ENCODE peak calls at places on chromosome X, in four cellular contexts. N is foreskin fibroblast, E is osteocyte, Q is fibroblast of mammary gland. B is an unnamed sample.

GRCh38 chrX:108001218-108001814 is 19.1 kb upstream of the TEX13B start:
- DNase-seq in N (peak; percentile 17), E (no peak), Q (peak; percentile 63), B (no peak)

GRCh38 chrX:9379697-9380551 is 84.9 kb upstream of the TBL1X start:
- DNase-seq in N (peak; percentile 23), E (no peak), Q (peak; percentile 64), B (no peak)

GRCh38 chrX:147069926-147070325 is 255.4 kb upstream of the CXorf51A start:
- DNase-seq in N (no peak), E (no peak), Q (peak; percentile 0), B (no peak)

GRCh38 chrX:144791298-144791697 is 456.0 kb upstream of the SPANXN1 start:
- DNase-seq in N (no peak), E (no peak), Q (no peak), B (no peak)

GRCh38 chrX:150683536-150684146 is 9.6 kb upstream of the MTMR1 start:
- DNase-seq in N (peak; percentile 16), E (no peak), Q (peak; percentile 51), B (no peak)

GRCh38 chrX:10989386-10989785 is 121.7 kb upstream of the HCCS start:
- DNase-seq in N (no peak), E (no peak), Q (no peak), B (no peak)

GRCh38 chrX:119417842-119418241 is 18.7 kb downstream of the SLC25A43 start:
- DNase-seq in N (no peak), E (no peak), Q (peak; percentile 22), B (no peak)

GRCh38 chrX:150160656-150161055 is 202.5 kb upstream of the MAMLD1 start:
- DNase-seq in N (no peak), E (peak; percentile 63), Q (no peak), B (no peak)

GRCh38 chrX:136170109-136170800 is 22.9 kb downstream of the FHL1 start:
- DNase-seq in N (peak; percentile 41), E (no peak), Q (peak; percentile 59), B (no peak)

GRCh38 chrX:150873616-150874015 is 24.9 kb downstream of the CD99L2 start:
- DNase-seq in N (no peak), E (peak; percentile 23), Q (peak; percentile 38), B (no peak)

GRCh38 chrX:118727686-118728339 is 407 bp downstream of the IL13RA1 start:
- DNase-seq in N (peak; percentile 26), E (no peak), Q (peak; percentile 18), B (no peak)

GRCh38 chrX:119790977-119791436 is 423 bp downstream of the RPL39 start:
- DNase-seq in N (no peak), E (no peak), Q (peak; percentile 48), B (no peak)

GRCh38 chrX:153297376-153297775 is 24.2 kb downstream of the PNMA6F start:
- DNase-seq in N (no peak), E (no peak), Q (no peak), B (no peak)

GRCh38 chrX:68415289-68415688 is 18.0 kb downstream of the OPHN1 start:
- DNase-seq in N (no peak), E (no peak), Q (peak; percentile 66), B (no peak)

GRCh38 chrX:1443496-1444075 is 9.1 kb downstream of the ASMTL start:
- DNase-seq in N (no peak), E (peak; percentile 80), Q (no peak), B (peak; percentile 64)

GRCh38 chrX:135389717-135390116 is 32.0 kb upstream of the SMIM10L2A start:
- DNase-seq in N (no peak), E (no peak), Q (peak; percentile 8), B (no peak)

GRCh38 chrX:68090266-68090665 is 343.0 kb downstream of the OPHN1 start:
- DNase-seq in N (no peak), E (no peak), Q (peak; percentile 15), B (no peak)

GRCh38 chrX:63754141-63754859 is 30.7 kb downstream of the ARHGEF9 start:
- DNase-seq in N (no peak), E (no peak), Q (no peak), B (no peak)

GRCh38 chrX:38080808-38081207 is 74.5 kb downstream of the SYTL5 start:
- DNase-seq in N (no peak), E (no peak), Q (no peak), B (no peak)

GRCh38 chrX:125262836-125263235 is 56.8 kb upstream of the TEX13C start:
- DNase-seq in N (no peak), E (no peak), Q (no peak), B (peak; percentile 58)

GRCh38 chrX:151458824-151459223 is 61.8 kb downstream of the VMA21 start:
- DNase-seq in N (no peak), E (no peak), Q (no peak), B (no peak)

GRCh38 chrX:37349131-37350033 is at the start of gene PRRG1:
- DNase-seq in N (peak; percentile 76), E (peak; percentile 92), Q (peak; percentile 76), B (peak; percentile 92)

GRCh38 chrX:21745756-21746155 is 12.2 kb downstream of the SMPX start:
- DNase-seq in N (no peak), E (no peak), Q (peak; percentile 37), B (no peak)

GRCh38 chrX:53262918-53263394 is 18.4 kb downstream of the IQSEC2 start:
- DNase-seq in N (peak; percentile 65), E (no peak), Q (peak; percentile 85), B (no peak)

GRCh38 chrX:103774070-103774642 is 2.5 kb upstream of the PLP1 start:
- DNase-seq in N (peak; percentile 37), E (no peak), Q (peak; percentile 54), B (no peak)

GRCh38 chrX:20514358-20514757 is 247.6 kb upstream of the RPS6KA3 start:
- DNase-seq in N (peak; percentile 83), E (no peak), Q (peak; percentile 92), B (no peak)

GRCh38 chrX:120522820-120523219 is 37.9 kb downstream of the CUL4B start:
- DNase-seq in N (no peak), E (no peak), Q (no peak), B (no peak)

GRCh38 chrX:47264507-47265173 is 31.8 kb downstream of the USP11 start:
- DNase-seq in N (no peak), E (no peak), Q (peak; percentile 77), B (no peak)

GRCh38 chrX:101550362-101550761 is at the start of gene ARMCX1:
- DNase-seq in N (peak; percentile 78), E (peak; percentile 87), Q (peak; percentile 84), B (peak; percentile 85)

DNA sequence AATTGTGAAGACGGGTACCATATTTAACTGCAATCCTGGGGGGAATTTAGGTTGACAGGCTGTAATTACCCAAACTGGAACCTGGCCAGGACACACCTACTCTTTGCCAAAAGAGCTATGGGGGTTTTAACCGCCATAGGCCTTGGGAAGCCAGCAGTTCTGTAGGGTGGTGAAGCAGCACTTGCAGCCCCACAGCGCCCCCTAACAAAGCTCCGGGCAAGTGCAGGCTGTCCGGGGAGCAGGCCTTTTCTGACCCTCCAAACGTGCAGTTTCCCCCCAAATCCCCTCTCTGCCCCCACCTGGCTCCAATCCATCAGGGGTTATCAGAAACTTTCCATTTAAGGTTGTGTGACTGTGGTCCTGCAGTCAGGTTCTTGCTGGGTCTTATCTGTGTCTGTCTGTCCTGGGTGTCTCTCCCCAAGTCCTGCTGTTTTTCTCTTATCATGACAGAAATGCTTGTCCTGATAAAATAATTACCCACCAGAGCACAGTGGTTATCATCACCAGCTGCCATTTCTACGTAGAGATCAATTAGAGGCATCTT is 350.9 kb downstream of the MID1IP1 start:
- DNase-seq in N (no peak), E (no peak), Q (peak; percentile 16), B (no peak)
- TF ChIP-seq CTCF in N (peak; percentile 20), E (peak; percentile 36), Q (peak; percentile 55), B (peak; percentile 67)

GRCh38 chrX:105822138-105823091 is at the start of gene NRK:
- DNase-seq in N (no peak), E (peak; percentile 84), Q (no peak), B (peak; percentile 81)
- TF ChIP-seq CTCF in N (no peak), E (peak; percentile 34), Q (no peak), B (peak; percentile 70)

GRCh38 chrX:134249231-134249630 is 12.2 kb downstream of the CCDC160 start:
- DNase-seq in N (no peak), E (no peak), Q (no peak), B (no peak)

GRCh38 chrX:134241960-134242619 is 5.1 kb downstream of the CCDC160 start:
- DNase-seq in N (no peak), E (no peak), Q (no peak), B (no peak)

GRCh38 chrX:134244043-134244442 is 7.1 kb downstream of the CCDC160 start:
- DNase-seq in N (peak; percentile 14), E (no peak), Q (peak; percentile 15), B (no peak)

GRCh38 chrX:134247492-134247891 is 10.5 kb downstream of the CCDC160 start:
- DNase-seq in N (no peak), E (no peak), Q (no peak), B (no peak)

GRCh38 chrX:134246282-134246681 is 9.3 kb downstream of the CCDC160 start:
- DNase-seq in N (no peak), E (no peak), Q (peak; percentile 11), B (no peak)
- TF ChIP-seq CTCF in N (no peak), E (no peak), Q (no peak), B (peak; percentile 43)

GRCh38 chrX:3811331-3812311 is 98.2 kb upstream of the PRKX start:
- DNase-seq in N (peak; percentile 33), E (no peak), Q (peak; percentile 58), B (no peak)
- TF ChIP-seq CTCF in N (peak; percentile 41), E (peak; percentile 87), Q (peak; percentile 72), B (peak; percentile 90)

DNA sequence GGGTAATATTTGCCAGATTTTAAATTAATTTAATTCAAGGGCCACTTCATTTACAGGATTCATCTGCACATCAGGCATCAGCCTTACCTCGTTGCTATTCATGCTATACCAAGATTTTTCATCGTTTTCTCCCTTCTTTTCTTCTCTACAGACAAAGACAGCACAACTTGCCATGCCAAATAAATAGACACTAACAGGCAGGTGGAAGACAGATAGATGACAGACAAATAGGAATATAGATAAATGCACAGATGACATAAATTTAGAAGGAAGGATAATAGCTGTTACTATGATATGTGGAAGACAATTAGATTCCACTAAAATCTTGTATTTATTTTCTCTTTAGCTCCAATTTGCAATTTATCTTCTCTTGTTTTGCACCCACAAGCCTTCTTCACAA is 164.5 kb upstream of the ARX start:
- DNase-seq in N (no peak), E (no peak), Q (no peak), B (no peak)
- TF ChIP-seq CTCF in N (no peak), E (no peak), Q (no peak), B (no peak)